ENCODE peak calls at places on chromosomes 12 and 14, in four cellular contexts. P is fibroblast of lung, I is Peyer's patch, G is iris pigment epithelial cell. Q is an unnamed sample.

GRCh38 chr12:74538491-74539258 is 1.0 kb downstream of the ATXN7L3B start:
- DNase-seq in P (peak), I (peak), G (peak), Q (peak)

GRCh38 chr14:99928963-99929362 is 135.8 kb downstream of the EML1 start:
- DNase-seq in P (no peak), I (no peak), G (no peak), Q (no peak)

GRCh38 chr14:51473808-51474207 is 177.9 kb upstream of the FRMD6 start:
- DNase-seq in P (peak), I (no peak), G (peak), Q (no peak)

GRCh38 chr12:121934318-121934682 is 15.9 kb downstream of the CFAP251 start:
- DNase-seq in P (no peak), I (no peak), G (no peak), Q (no peak)

GRCh38 chr14:45838597-45838996 is 585.6 kb upstream of the MIS18BP1 start:
- DNase-seq in P (no peak), I (no peak), G (no peak), Q (no peak)

GRCh38 chr12:51941011-51941561 is 10.4 kb upstream of the ACVR1B start:
- DNase-seq in P (no peak), I (no peak), G (peak), Q (no peak)

GRCh38 chr14:38120109-38120508 is 87.6 kb upstream of the SSTR1 start:
- DNase-seq in P (no peak), I (no peak), G (no peak), Q (no peak)

GRCh38 chr14:34365309-34365915 is 96.6 kb downstream of the SPTSSA start:
- DNase-seq in P (no peak), I (no peak), G (peak), Q (no peak)

GRCh38 chr14:77615231-77616132 is 955 bp downstream of the SPTLC2 start:
- DNase-seq in P (peak), I (no peak), G (peak), Q (no peak)

GRCh38 chr14:95314609-95315008 is 5.1 kb downstream of the CLMN start:
- DNase-seq in P (peak), I (no peak), G (peak), Q (peak)

GRCh38 chr14:67416085-67416484 is 4.1 kb upstream of the PLEK2 start:
- DNase-seq in P (no peak), I (no peak), G (no peak), Q (no peak)

GRCh38 chr14:56046999-56047398 is 71.2 kb upstream of the PELI2 start:
- DNase-seq in P (no peak), I (no peak), G (no peak), Q (no peak)

GRCh38 chr14:93269341-93270068 is 62.4 kb downstream of the UBR7 start:
- DNase-seq in P (peak), I (no peak), G (peak), Q (no peak)

GRCh38 chr14:101826359-101826758 is 64.8 kb downstream of the PPP2R5C start:
- DNase-seq in P (no peak), I (no peak), G (no peak), Q (no peak)

GRCh38 chr14:65412881-65413738 is 580 bp downstream of the FUT8 start:
- DNase-seq in P (peak), I (peak), G (peak), Q (peak)

GRCh38 chr12:86683568-86683991 is 427.4 kb upstream of the MGAT4C start:
- DNase-seq in P (peak), I (no peak), G (peak), Q (no peak)

GRCh38 chr12:7806863-7807487 is 17.8 kb downstream of the NANOG start:
- DNase-seq in P (peak), I (peak), G (peak), Q (peak)

GRCh38 chr14:92105073-92105844 is 1.1 kb downstream of the ATXN3 start:
- DNase-seq in P (no peak), I (no peak), G (peak), Q (no peak)

GRCh38 chr14:21039059-21039422 is 3.1 kb upstream of the RNASE7 start:
- DNase-seq in P (peak), I (peak), G (peak), Q (peak)

GRCh38 chr12:120990487-120991055 is 12.2 kb downstream of the HNF1A start:
- DNase-seq in P (no peak), I (no peak), G (no peak), Q (no peak)

GRCh38 chr12:124749725-124750124 is 113.9 kb downstream of the SCARB1 start:
- DNase-seq in P (no peak), I (no peak), G (no peak), Q (no peak)

GRCh38 chr12:80643961-80644360 is 63.5 kb upstream of the MYF6 start:
- DNase-seq in P (peak), I (no peak), G (peak), Q (no peak)

GRCh38 chr14:103801459-103801858 is 45.9 kb downstream of the PPP1R13B start:
- DNase-seq in P (peak), I (no peak), G (peak), Q (peak)

GRCh38 chr14:90354551-90355298 is 23.0 kb upstream of the NRDE2 start:
- DNase-seq in P (no peak), I (no peak), G (no peak), Q (no peak)